ENCODE peak calls at places on chromosomes 3 and 15, in eight cellular contexts. X, D, I, Y, B, C, R and J are unnamed samples. For H3K4me1 and H3K9me3, the result is how much of the 10 kb centered on the place peaks cover.

GRCh38 chr15:77163806-77164384 is 93.0 kb upstream of the TSPAN3 start:
- DNase-seq in X (no peak), D (no peak), I (no peak), Y (no peak), B (no peak), C (no peak), R (no peak), J (no peak)

GRCh38 chr3:32239638-32240550 is 1.4 kb downstream of the CMTM8 start:
- DNase-seq in X (peak), D (no peak), I (no peak), Y (no peak), B (no peak), C (peak), R (peak), J (peak)

GRCh38 chr15:91866371-91866905 is 12.9 kb downstream of the SLCO3A1 start:
- DNase-seq in X (no peak), D (peak), I (peak), Y (peak), B (peak), C (peak), R (no peak), J (peak)

GRCh38 chr3:125594581-125595011 is 701 bp downstream of the OSBPL11 start:
- DNase-seq in X (no peak), D (peak), I (peak), Y (peak), B (no peak), C (peak), R (no peak), J (peak)

GRCh38 chr3:168581718-168582332 is 486.1 kb upstream of the GOLIM4 start:
- DNase-seq in X (no peak), D (no peak), I (no peak), Y (no peak), B (no peak), C (no peak), R (no peak), J (no peak)

GRCh38 chr15:31214158-31214863 is 112.3 kb upstream of the KLF13 start:
- DNase-seq in X (no peak), D (no peak), I (no peak), Y (no peak), B (no peak), C (no peak), R (no peak), J (no peak)

GRCh38 chr3:110069641-110070538 is 732.5 kb upstream of the DPPA4 start:
- DNase-seq in X (no peak), D (peak), I (peak), Y (peak), B (peak), C (no peak), R (no peak), J (no peak)

GRCh38 chr3:117346878-117347277 is 637.3 kb downstream of the TUSC7 start:
- DNase-seq in X (no peak), D (no peak), I (no peak), Y (no peak), B (no peak), C (no peak), R (no peak), J (no peak)

GRCh38 chr15:33451385-33451784 is 140.6 kb downstream of the RYR3 start:
- DNase-seq in X (no peak), D (no peak), I (peak), Y (no peak), B (no peak), C (no peak), R (no peak), J (no peak)

GRCh38 chr3:136262559-136262958 is 12.4 kb downstream of the PCCB start:
- DNase-seq in X (no peak), D (no peak), I (no peak), Y (no peak), B (no peak), C (no peak), R (no peak), J (no peak)

GRCh38 chr3:14616606-14617507 is 34.7 kb upstream of the CCDC174 start:
- DNase-seq in X (no peak), D (no peak), I (no peak), Y (no peak), B (no peak), C (no peak), R (no peak), J (no peak)

GRCh38 chr3:146065573-146066006 is 95.4 kb downstream of the PLOD2 start:
- DNase-seq in X (no peak), D (peak), I (peak), Y (peak), B (peak), C (no peak), R (peak), J (peak)

GRCh38 chr3:173502983-173503568 is 105.5 kb downstream of the NLGN1 start:
- DNase-seq in X (no peak), D (peak), I (no peak), Y (no peak), B (peak), C (no peak), R (no peak), J (no peak)

GRCh38 chr3:13707456-13707855 is 158.5 kb downstream of the FBLN2 start:
- DNase-seq in X (no peak), D (no peak), I (no peak), Y (peak), B (no peak), C (no peak), R (no peak), J (no peak)

GRCh38 chr15:56176996-56177395 is 66.7 kb downstream of the RFX7 start:
- DNase-seq in X (no peak), D (no peak), I (no peak), Y (no peak), B (no peak), C (no peak), R (no peak), J (no peak)

GRCh38 chr3:151768393-151768930 is 34.7 kb downstream of the AADACL2 start:
- DNase-seq in X (no peak), D (no peak), I (no peak), Y (no peak), B (no peak), C (no peak), R (no peak), J (no peak)

GRCh38 chr3:97932387-97932801 is 39.8 kb downstream of the RIOX2 start:
- DNase-seq in X (no peak), D (no peak), I (no peak), Y (no peak), B (no peak), C (no peak), R (no peak), J (no peak)

GRCh38 chr3:176755977-176756376 is 441.3 kb downstream of the TBL1XR1 start:
- DNase-seq in X (no peak), D (no peak), I (no peak), Y (no peak), B (no peak), C (no peak), R (no peak), J (no peak)

GRCh38 chr3:106860182-106860581 is 517.1 kb upstream of the CCDC54 start:
- DNase-seq in X (no peak), D (peak), I (no peak), Y (no peak), B (no peak), C (no peak), R (no peak), J (no peak)

GRCh38 chr3:134309987-134310700 is 59.5 kb upstream of the RYK start:
- DNase-seq in X (no peak), D (no peak), I (no peak), Y (no peak), B (no peak), C (no peak), R (no peak), J (no peak)

GRCh38 chr15:67717776-67718175 is 107.5 kb upstream of the SKOR1 start:
- DNase-seq in X (no peak), D (no peak), I (no peak), Y (no peak), B (no peak), C (no peak), R (no peak), J (no peak)

GRCh38 chr3:73586628-73587027 is 38.1 kb downstream of the PDZRN3 start:
- DNase-seq in X (no peak), D (no peak), I (no peak), Y (no peak), B (no peak), C (no peak), R (no peak), J (no peak)

GRCh38 chr3:150401285-150401684 is 6.8 kb upstream of the TSC22D2 start:
- DNase-seq in X (no peak), D (no peak), I (no peak), Y (no peak), B (no peak), C (no peak), R (no peak), J (no peak)

GRCh38 chr3:173045770-173046382 is 95.2 kb downstream of the SPATA16 start:
- DNase-seq in X (no peak), D (no peak), I (no peak), Y (no peak), B (no peak), C (no peak), R (no peak), J (no peak)

GRCh38 chr3:128415773-128416577 is 50.7 kb downstream of the DNAJB8 start:
- DNase-seq in X (no peak), D (no peak), I (no peak), Y (no peak), B (no peak), C (peak), R (no peak), J (no peak)

GRCh38 chr3:69012111-69012835 is 1.2 kb downstream of the EOGT start:
- DNase-seq in X (no peak), D (peak), I (peak), Y (peak), B (peak), C (no peak), R (no peak), J (no peak)

GRCh38 chr3:125079675-125080045 is 23.9 kb upstream of the HEG1 start:
- DNase-seq in X (no peak), D (peak), I (peak), Y (no peak), B (no peak), C (no peak), R (no peak), J (no peak)

GRCh38 chr3:71119171-71119570 is 464.4 kb downstream of the FOXP1 start:
- DNase-seq in X (no peak), D (peak), I (peak), Y (no peak), B (peak), C (no peak), R (no peak), J (no peak)

GRCh38 chr3:71120012-71120411 is 463.5 kb downstream of the FOXP1 start:
- DNase-seq in X (no peak), D (no peak), I (no peak), Y (no peak), B (no peak), C (no peak), R (no peak), J (no peak)

GRCh38 chr3:71114610-71115009 is 468.9 kb downstream of the FOXP1 start:
- DNase-seq in X (no peak), D (no peak), I (no peak), Y (no peak), B (no peak), C (no peak), R (no peak), J (no peak)

GRCh38 chr3:71118406-71118805 is 465.1 kb downstream of the FOXP1 start:
- DNase-seq in X (no peak), D (no peak), I (no peak), Y (no peak), B (no peak), C (no peak), R (no peak), J (no peak)

DNA sequence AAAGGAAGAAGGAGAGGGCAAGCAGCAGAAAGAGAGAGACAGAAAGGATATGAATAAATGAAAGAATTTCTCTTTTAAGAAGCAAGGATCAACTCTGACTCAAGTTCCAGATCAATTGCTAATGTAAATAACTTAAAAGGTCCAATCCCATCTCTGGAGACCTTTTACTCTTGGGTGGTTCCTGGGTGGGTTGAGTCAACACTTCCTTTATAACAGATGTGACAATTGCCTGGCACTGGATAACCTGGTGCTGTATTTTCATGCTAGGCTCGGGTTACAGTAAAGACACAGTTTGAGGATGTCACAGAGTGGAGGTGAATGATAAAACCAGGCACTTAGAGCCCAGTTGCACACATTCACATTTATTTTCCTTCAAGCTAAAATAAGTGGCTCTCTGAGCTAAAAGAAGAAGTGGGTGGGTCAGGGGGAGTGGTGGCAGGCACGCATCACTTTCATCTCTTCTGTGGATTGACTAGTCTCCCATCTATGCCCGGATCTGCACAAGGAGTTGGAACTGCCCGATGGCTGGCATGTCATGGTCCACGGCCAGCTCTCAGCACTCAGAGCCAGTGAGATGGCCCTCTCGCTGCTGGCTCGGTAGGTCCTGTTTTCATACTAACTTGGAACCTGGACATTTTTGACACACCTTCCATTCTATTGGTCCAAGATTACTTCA is 465.8 kb downstream of the FOXP1 start:
- DNase-seq in X (no peak), D (peak), I (no peak), Y (no peak), B (peak), C (no peak), R (no peak), J (no peak)
- H3K4me1 ChIP-seq in X (half or more), D (under half), I (under half), Y (under half), B (under half), C (under half), R (under half), J (under half)

DNA sequence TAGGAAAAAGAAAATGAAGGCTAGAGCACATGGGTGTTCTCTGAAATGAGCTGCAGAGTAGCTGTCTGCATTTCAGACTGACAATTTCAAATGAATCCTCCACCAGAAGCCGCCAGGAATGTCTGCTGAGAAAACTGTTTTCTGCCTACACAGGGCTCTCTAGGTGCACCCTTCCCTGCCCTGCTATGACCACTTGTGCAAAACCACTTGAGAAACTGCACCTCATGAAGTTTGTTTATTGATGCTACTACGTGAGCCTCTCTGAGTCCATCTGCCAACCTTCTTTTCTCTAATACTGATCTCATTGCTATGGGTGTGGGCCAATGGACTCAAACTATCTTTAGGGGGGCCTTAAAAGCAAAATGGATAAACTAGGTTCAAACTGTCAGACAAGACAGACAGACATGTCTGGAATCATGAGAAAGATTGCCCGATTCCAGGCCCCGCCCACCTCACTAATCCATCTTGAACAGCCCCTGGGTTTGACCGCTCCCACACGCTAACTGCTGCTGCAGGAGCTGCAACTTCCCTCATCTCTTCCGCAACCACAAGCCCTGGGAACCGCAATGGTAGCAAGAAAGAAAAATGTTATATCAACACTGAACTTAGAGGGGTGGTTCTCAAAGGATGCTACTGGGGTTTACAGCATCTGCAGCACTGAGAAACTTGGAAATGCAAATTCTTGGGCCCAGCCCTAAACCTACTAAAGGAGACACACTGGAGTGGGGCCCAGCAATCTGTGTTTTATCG is 9.0 kb upstream of the CD47 start:
- DNase-seq in X (no peak), D (peak), I (no peak), Y (no peak), B (no peak), C (no peak), R (no peak), J (peak)
- H3K9me3 ChIP-seq in X (under half), D (under half), I (under half), Y (under half), B (under half), C (under half), R (under half), J (under half)

GRCh38 chr15:95018888-95019545 is 787.7 kb downstream of the MCTP2 start:
- DNase-seq in X (no peak), D (peak), I (peak), Y (no peak), B (peak), C (no peak), R (no peak), J (no peak)
- H3K4me1 ChIP-seq in X (under half), D (under half), I (under half), Y (under half), B (under half), C (under half), R (under half), J (under half)

GRCh38 chr3:44729384-44729910 is at the start of gene ZNF501:
- DNase-seq in X (peak), D (peak), I (peak), Y (peak), B (peak), C (peak), R (peak), J (peak)
- H3K9me3 ChIP-seq in X (under half), D (half or more), I (half or more), Y (under half), B (half or more), C (under half), R (under half), J (under half)

GRCh38 chr15:100926971-100927756 is 8.0 kb downstream of the LRRK1 start:
- DNase-seq in X (no peak), D (no peak), I (no peak), Y (no peak), B (no peak), C (no peak), R (no peak), J (no peak)
- H3K4me1 ChIP-seq in X (under half), D (under half), I (under half), Y (under half), B (under half), C (under half), R (under half), J (under half)